ENCODE peak calls at places on chromosomes 5 and 9, in five cellular contexts. One of them, this sample, is unnamed. For H3K4me1, the result is how much of the 10 kb centered on the place peaks cover.

GRCh38 chr9:93111001-93111370 is 15.0 kb downstream of the CARD19 start:
- DNase-seq in H9: no peak
- DNase-seq in mesendoderm: no peak
- DNase-seq in neuronal stem cell: no peak
- DNase-seq in mesenchymal stem cell: no peak
- DNase-seq in this sample: no peak

GRCh38 chr5:109374625-109375024 is 35.1 kb downstream of the PJA2 start:
- DNase-seq in mesenchymal stem cell: peak
- DNase-seq in H9: no peak
- DNase-seq in neuronal stem cell: no peak
- DNase-seq in mesendoderm: peak
- DNase-seq in this sample: no peak

GRCh38 chr9:129582865-129583264 is 38.0 kb downstream of the C9orf50 start:
- DNase-seq in H9: no peak
- DNase-seq in neuronal stem cell: no peak
- DNase-seq in mesendoderm: no peak
- DNase-seq in mesenchymal stem cell: no peak
- DNase-seq in this sample: no peak

GRCh38 chr5:127995556-127995955 is 88.0 kb upstream of the SLC12A2 start:
- DNase-seq in mesendoderm: no peak
- DNase-seq in neuronal stem cell: no peak
- DNase-seq in H9: no peak
- DNase-seq in mesenchymal stem cell: no peak
- DNase-seq in this sample: no peak

GRCh38 chr5:88502179-88503064 is 233.8 kb upstream of the TMEM161B start:
- DNase-seq in mesenchymal stem cell: no peak
- DNase-seq in neuronal stem cell: no peak
- DNase-seq in mesendoderm: no peak
- DNase-seq in H9: no peak
- DNase-seq in this sample: no peak

GRCh38 chr9:70218767-70219166 is 40.0 kb upstream of the SMC5 start:
- DNase-seq in neuronal stem cell: no peak
- DNase-seq in mesendoderm: no peak
- DNase-seq in mesenchymal stem cell: no peak
- DNase-seq in H9: no peak
- DNase-seq in this sample: no peak

GRCh38 chr5:53749611-53750010 is 189.2 kb downstream of the NDUFS4 start:
- DNase-seq in neuronal stem cell: no peak
- DNase-seq in mesendoderm: no peak
- DNase-seq in mesenchymal stem cell: no peak
- DNase-seq in H9: no peak
- DNase-seq in this sample: no peak

GRCh38 chr9:131276891-131277672 is 772 bp upstream of the FAM78A start:
- DNase-seq in mesenchymal stem cell: no peak
- DNase-seq in mesendoderm: no peak
- DNase-seq in neuronal stem cell: no peak
- DNase-seq in H9: no peak
- DNase-seq in this sample: peak

GRCh38 chr9:32376295-32376694 is 8.1 kb upstream of the ACO1 start:
- DNase-seq in H9: no peak
- DNase-seq in mesendoderm: peak
- DNase-seq in mesenchymal stem cell: no peak
- DNase-seq in neuronal stem cell: no peak
- DNase-seq in this sample: no peak

GRCh38 chr5:103514381-103514780 is 48.2 kb downstream of the NUDT12 start:
- DNase-seq in mesenchymal stem cell: no peak
- DNase-seq in H9: no peak
- DNase-seq in mesendoderm: no peak
- DNase-seq in neuronal stem cell: no peak
- DNase-seq in this sample: no peak

GRCh38 chr9:110389148-110389783 is 51.6 kb upstream of the TXNDC8 start:
- DNase-seq in mesenchymal stem cell: no peak
- DNase-seq in H9: no peak
- DNase-seq in mesendoderm: no peak
- DNase-seq in neuronal stem cell: no peak
- DNase-seq in this sample: no peak

GRCh38 chr9:114192539-114192938 is 37.2 kb downstream of the COL27A1 start:
- DNase-seq in neuronal stem cell: no peak
- DNase-seq in mesenchymal stem cell: no peak
- DNase-seq in mesendoderm: no peak
- DNase-seq in H9: no peak
- DNase-seq in this sample: no peak

GRCh38 chr5:58437661-58438060 is 22.2 kb downstream of the PLK2 start:
- DNase-seq in neuronal stem cell: no peak
- DNase-seq in H9: no peak
- DNase-seq in mesenchymal stem cell: no peak
- DNase-seq in mesendoderm: no peak
- DNase-seq in this sample: no peak

GRCh38 chr5:71744009-71744792 is 25.1 kb downstream of the CARTPT start:
- DNase-seq in H9: no peak
- DNase-seq in neuronal stem cell: no peak
- DNase-seq in mesendoderm: no peak
- DNase-seq in mesenchymal stem cell: no peak
- DNase-seq in this sample: no peak

GRCh38 chr9:38282756-38283155 is 109.7 kb upstream of the ALDH1B1 start:
- DNase-seq in neuronal stem cell: no peak
- DNase-seq in H9: no peak
- DNase-seq in mesendoderm: no peak
- DNase-seq in mesenchymal stem cell: no peak
- DNase-seq in this sample: no peak

GRCh38 chr9:127742435-127743088 is 7.5 kb upstream of the TOR2A start:
- DNase-seq in mesendoderm: peak
- DNase-seq in H9: peak
- DNase-seq in mesenchymal stem cell: peak
- DNase-seq in neuronal stem cell: peak
- DNase-seq in this sample: peak

GRCh38 chr5:34007116-34007674 is 655 bp downstream of the AMACR start:
- DNase-seq in mesendoderm: peak
- DNase-seq in H9: no peak
- DNase-seq in mesenchymal stem cell: no peak
- DNase-seq in neuronal stem cell: no peak
- DNase-seq in this sample: peak

GRCh38 chr9:27703591-27703990 is 130.3 kb upstream of the C9orf72 start:
- DNase-seq in mesendoderm: no peak
- DNase-seq in H9: no peak
- DNase-seq in neuronal stem cell: no peak
- DNase-seq in mesenchymal stem cell: no peak
- DNase-seq in this sample: no peak

GRCh38 chr5:15833365-15833764 is 333.4 kb downstream of the FBXL7 start:
- DNase-seq in mesenchymal stem cell: no peak
- DNase-seq in mesendoderm: no peak
- DNase-seq in H9: no peak
- DNase-seq in neuronal stem cell: no peak
- DNase-seq in this sample: no peak

GRCh38 chr9:91274950-91275349 is 86.8 kb downstream of the AUH start:
- DNase-seq in neuronal stem cell: no peak
- DNase-seq in H9: no peak
- DNase-seq in mesendoderm: no peak
- DNase-seq in mesenchymal stem cell: no peak
- DNase-seq in this sample: no peak

GRCh38 chr5:74634611-74635286 is 5.8 kb downstream of the ENC1 start:
- DNase-seq in mesenchymal stem cell: no peak
- DNase-seq in neuronal stem cell: no peak
- DNase-seq in mesendoderm: no peak
- DNase-seq in H9: no peak
- DNase-seq in this sample: peak

GRCh38 chr5:45411971-45412612 is 284.1 kb downstream of the HCN1 start:
- DNase-seq in mesenchymal stem cell: peak
- DNase-seq in mesendoderm: no peak
- DNase-seq in H9: no peak
- DNase-seq in neuronal stem cell: no peak
- DNase-seq in this sample: no peak

GRCh38 chr9:121107881-121108280 is 33.1 kb downstream of the CNTRL start:
- DNase-seq in H9: no peak
- DNase-seq in neuronal stem cell: no peak
- DNase-seq in mesendoderm: no peak
- DNase-seq in mesenchymal stem cell: no peak
- DNase-seq in this sample: no peak

GRCh38 chr5:149399775-149400174 is 20.7 kb upstream of the IL17B start:
- DNase-seq in neuronal stem cell: no peak
- DNase-seq in mesendoderm: peak
- DNase-seq in H9: no peak
- DNase-seq in mesenchymal stem cell: no peak
- DNase-seq in this sample: no peak

GRCh38 chr5:59039296-59040006 is 456.6 kb downstream of the RAB3C start:
- DNase-seq in neuronal stem cell: peak
- DNase-seq in H9: peak
- DNase-seq in mesendoderm: peak
- DNase-seq in mesenchymal stem cell: peak
- DNase-seq in this sample: peak

GRCh38 chr5:5298841-5299543 is 123.5 kb upstream of the ICE1 start:
- DNase-seq in mesendoderm: no peak
- DNase-seq in neuronal stem cell: no peak
- DNase-seq in H9: no peak
- DNase-seq in mesenchymal stem cell: no peak
- DNase-seq in this sample: no peak

GRCh38 chr5:37086466-37087178 is 162.6 kb downstream of the CPLANE1 start:
- DNase-seq in mesenchymal stem cell: peak
- DNase-seq in mesendoderm: peak
- DNase-seq in neuronal stem cell: no peak
- DNase-seq in H9: peak
- DNase-seq in this sample: no peak

DNA sequence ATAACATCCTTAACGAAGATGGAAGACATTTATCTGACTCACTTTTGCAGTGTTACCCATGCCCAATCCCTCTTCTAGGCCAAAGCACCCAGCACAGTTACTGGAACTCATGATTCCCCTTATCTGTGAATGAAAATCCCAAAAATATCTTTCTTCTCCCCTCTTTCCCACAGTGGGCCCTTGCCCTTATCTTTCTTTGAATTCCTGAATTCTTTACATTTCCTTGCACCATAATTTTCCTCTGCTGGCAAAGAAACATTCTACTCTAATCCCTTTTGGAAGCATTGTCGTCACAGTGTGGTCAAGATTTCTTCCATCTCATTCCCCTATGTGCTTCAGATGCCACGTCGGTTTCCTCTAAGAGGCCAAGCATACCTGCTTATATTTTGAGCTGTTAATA is 135.9 kb upstream of the LIFR start:
- DNase-seq in H9: no peak
- DNase-seq in neuronal stem cell: no peak
- DNase-seq in mesenchymal stem cell: peak
- DNase-seq in mesendoderm: no peak
- DNase-seq in this sample: no peak
- H3K4me1 ChIP-seq in H9: under half
- H3K4me1 ChIP-seq in neuronal stem cell: under half
- H3K4me1 ChIP-seq in mesenchymal stem cell: under half
- H3K4me1 ChIP-seq in mesendoderm: under half
- H3K4me1 ChIP-seq in this sample: under half

GRCh38 chr9:72575673-72576072 is 54.3 kb downstream of the TMC1 start:
- DNase-seq in neuronal stem cell: no peak
- DNase-seq in mesenchymal stem cell: peak
- DNase-seq in mesendoderm: no peak
- DNase-seq in H9: no peak
- DNase-seq in this sample: no peak
- H3K23ac ChIP-seq in neuronal stem cell: no peak
- H3K23ac ChIP-seq in mesenchymal stem cell: no peak
- H3K23ac ChIP-seq in mesendoderm: no peak
- H3K23ac ChIP-seq in H9: no peak
- H3K23ac ChIP-seq in this sample: no peak

GRCh38 chr5:143200781-143201398 is 202.6 kb downstream of the NR3C1 start:
- DNase-seq in mesendoderm: no peak
- DNase-seq in H9: no peak
- DNase-seq in mesenchymal stem cell: peak
- DNase-seq in neuronal stem cell: no peak
- DNase-seq in this sample: no peak
- H3K4me1 ChIP-seq in mesendoderm: under half
- H3K4me1 ChIP-seq in H9: under half
- H3K4me1 ChIP-seq in mesenchymal stem cell: under half
- H3K4me1 ChIP-seq in neuronal stem cell: under half
- H3K4me1 ChIP-seq in this sample: under half

GRCh38 chr5:78589928-78590327 is 58.6 kb downstream of the LHFPL2 start:
- DNase-seq in H9: no peak
- DNase-seq in mesendoderm: no peak
- DNase-seq in neuronal stem cell: no peak
- DNase-seq in mesenchymal stem cell: no peak
- DNase-seq in this sample: no peak
- H3K23ac ChIP-seq in H9: no peak
- H3K23ac ChIP-seq in mesendoderm: no peak
- H3K23ac ChIP-seq in neuronal stem cell: no peak
- H3K23ac ChIP-seq in mesenchymal stem cell: no peak
- H3K23ac ChIP-seq in this sample: no peak

DNA sequence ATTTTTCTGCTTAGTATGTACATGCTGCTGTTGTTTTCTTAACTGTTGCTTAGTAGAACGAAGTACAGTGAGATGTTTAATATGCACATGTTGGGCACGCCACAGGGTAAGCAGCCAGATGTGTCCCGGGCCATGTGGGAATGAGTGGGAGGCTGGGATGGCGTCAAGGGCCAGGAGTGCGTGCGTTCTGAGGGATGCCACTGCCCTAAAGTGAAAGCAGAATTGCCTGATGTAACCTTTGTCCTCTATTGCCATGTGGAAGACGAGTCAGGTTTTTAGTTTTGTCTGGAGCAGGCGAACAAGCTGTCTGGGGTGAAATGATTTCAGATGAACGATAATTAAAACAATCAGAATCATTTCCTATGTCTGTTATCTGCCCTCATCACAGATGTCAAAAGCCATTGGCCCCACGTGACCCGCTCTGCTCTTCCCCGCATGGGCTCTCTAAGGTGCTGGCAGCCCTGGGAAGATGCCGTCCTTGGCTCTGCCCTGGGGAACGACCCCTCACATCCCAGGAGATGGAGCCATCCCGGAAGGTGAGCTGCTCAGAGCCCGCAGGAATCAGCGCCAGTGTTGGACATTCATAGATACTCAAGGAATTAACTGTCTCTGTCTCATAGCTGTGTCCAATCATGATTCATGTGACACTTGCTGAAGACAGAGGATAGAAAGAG is 356.6 kb upstream of the IRX4 start:
- DNase-seq in mesenchymal stem cell: no peak
- DNase-seq in mesendoderm: no peak
- DNase-seq in H9: no peak
- DNase-seq in neuronal stem cell: no peak
- DNase-seq in this sample: no peak
- H3K4me1 ChIP-seq in mesenchymal stem cell: under half
- H3K4me1 ChIP-seq in mesendoderm: under half
- H3K4me1 ChIP-seq in H9: under half
- H3K4me1 ChIP-seq in neuronal stem cell: under half
- H3K4me1 ChIP-seq in this sample: under half

GRCh38 chr9:124017064-124017928 is 5.7 kb downstream of the LHX2 start:
- DNase-seq in mesendoderm: no peak
- DNase-seq in H9: no peak
- DNase-seq in neuronal stem cell: no peak
- DNase-seq in mesenchymal stem cell: no peak
- DNase-seq in this sample: no peak
- H3K23ac ChIP-seq in mesendoderm: peak
- H3K23ac ChIP-seq in H9: no peak
- H3K23ac ChIP-seq in neuronal stem cell: peak
- H3K23ac ChIP-seq in mesenchymal stem cell: peak
- H3K23ac ChIP-seq in this sample: no peak

GRCh38 chr5:1105350-1106265 is 6.3 kb downstream of the SLC12A7 start:
- DNase-seq in neuronal stem cell: no peak
- DNase-seq in H9: no peak
- DNase-seq in mesenchymal stem cell: no peak
- DNase-seq in mesendoderm: no peak
- DNase-seq in this sample: no peak
- H3K4me1 ChIP-seq in neuronal stem cell: under half
- H3K4me1 ChIP-seq in H9: under half
- H3K4me1 ChIP-seq in mesenchymal stem cell: under half
- H3K4me1 ChIP-seq in mesendoderm: under half
- H3K4me1 ChIP-seq in this sample: under half

This sample was measured in trophoblast cell.